ENCODE peak calls at places on chromosomes 3 and 15, in four cellular contexts. Q is stimulated activated naive CD8-positive, alpha-beta T cell treated with anti-CD3 and anti-CD28 coated beads, Interleukin-15, Interleukin-2, amounts not matched to agents 100 U/mL and 50 U/mL, for 24 hours; N is WTC11; L is CD4-positive, CD25-positive, alpha-beta regulatory T cell. Y is an unnamed sample.

GRCh38 chr15:29736745-29737023 is 85.6 kb downstream of the TJP1 start:
- ATAC-seq in Q (no peak), N (no peak), L (no peak), Y (no peak)

GRCh38 chr15:97959738-97960363 is 652 bp upstream of the ARRDC4 start:
- ATAC-seq in Q (no peak), N (no peak), L (no peak), Y (no peak)

GRCh38 chr3:119571688-119572087 is 7.6 kb upstream of the ADPRH start:
- ATAC-seq in Q (no peak), N (no peak), L (no peak), Y (no peak)

GRCh38 chr3:71156062-71156665 is 427.4 kb downstream of the FOXP1 start:
- ATAC-seq in Q (no peak), N (peak), L (no peak), Y (no peak)

GRCh38 chr3:50652709-50653108 is 22.0 kb upstream of the DOCK3 start:
- ATAC-seq in Q (peak), N (peak), L (peak), Y (peak)

GRCh38 chr3:68988740-68989139 is 24.7 kb downstream of the EOGT start:
- ATAC-seq in Q (no peak), N (no peak), L (no peak), Y (no peak)

GRCh38 chr3:186220365-186220764 is 111.5 kb upstream of the ETV5 start:
- ATAC-seq in Q (peak), N (no peak), L (no peak), Y (peak)

GRCh38 chr15:70508561-70509281 is 254.6 kb downstream of the UACA start:
- ATAC-seq in Q (peak), N (no peak), L (no peak), Y (peak)

GRCh38 chr3:53570709-53571108 is 76.3 kb downstream of the CACNA1D start:
- ATAC-seq in Q (no peak), N (no peak), L (no peak), Y (no peak)

GRCh38 chr3:151538706-151539403 is 78.0 kb upstream of the IGSF10 start:
- ATAC-seq in Q (no peak), N (peak), L (no peak), Y (no peak)

GRCh38 chr3:47762233-47762632 is 19.5 kb downstream of the SMARCC1 start:
- ATAC-seq in Q (no peak), N (no peak), L (no peak), Y (no peak)

GRCh38 chr15:39530446-39531342 is 50.2 kb upstream of the THBS1 start:
- ATAC-seq in Q (no peak), N (peak), L (no peak), Y (no peak)

GRCh38 chr3:156610154-156610553 is 55.2 kb upstream of the SSR3 start:
- ATAC-seq in Q (no peak), N (no peak), L (no peak), Y (no peak)

GRCh38 chr3:184085389-184085852 is 11.4 kb upstream of the HTR3E start:
- ATAC-seq in Q (no peak), N (no peak), L (peak), Y (peak)

Y was measured in activated T-helper 17 cell treated with anti-CD3 and anti-CD28 coated beads, Interleukin-2, amount 50 U/mL, for 72 hours.